ENCODE peak calls at places on chromosome 1, in four cellular contexts. G, M, R and T are unnamed samples.

GRCh38 chr1:154970631-154971340 is at the start of gene SHC1:
- DNase-seq in G (no peak), R (peak; percentile 68), M (peak; percentile 71), T (peak; percentile 93)

GRCh38 chr1:44135896-44136295 is 5.5 kb downstream of the KLF18 start:
- DNase-seq in R (no peak), M (no peak), G (no peak), T (no peak)

GRCh38 chr1:226325178-226325577 is 16.2 kb upstream of the LIN9 start:
- DNase-seq in G (no peak), R (no peak), M (no peak), T (no peak)

GRCh38 chr1:177948336-177948972 is 21.4 kb downstream of the SEC16B start:
- DNase-seq in R (peak; percentile 62), G (no peak), M (peak; percentile 38), T (peak; percentile 54)

GRCh38 chr1:236141447-236142357 is 637 bp upstream of the GPR137B start:
- DNase-seq in G (peak; percentile 64), M (no peak), R (no peak), T (no peak)

GRCh38 chr1:10378071-10378841 is 20.6 kb upstream of the PGD start:
- DNase-seq in R (no peak), G (no peak), M (no peak), T (no peak)

GRCh38 chr1:35264861-35265260 is 3.6 kb upstream of the ZMYM4 start:
- DNase-seq in M (peak; percentile 35), G (no peak), R (peak; percentile 43), T (no peak)

GRCh38 chr1:243325305-243325890 is 69.6 kb downstream of the SDCCAG8 start:
- DNase-seq in R (no peak), G (no peak), M (no peak), T (peak; percentile 50)

GRCh38 chr1:157512036-157512969 is 40.0 kb downstream of the FCRL5 start:
- DNase-seq in R (no peak), M (no peak), G (peak; percentile 62), T (no peak)

GRCh38 chr1:157272899-157273774 is 134.9 kb upstream of the ETV3 start:
- DNase-seq in G (no peak), M (no peak), R (no peak), T (no peak)

GRCh38 chr1:39378377-39378776 is 113.1 kb upstream of the BMP8A start:
- DNase-seq in M (no peak), R (peak; percentile 26), G (no peak), T (no peak)

GRCh38 chr1:22826630-22827580 is 116.3 kb downstream of the EPHB2 start:
- DNase-seq in M (peak; percentile 62), R (peak; percentile 66), G (no peak), T (no peak)

GRCh38 chr1:158249646-158250045 is 4.6 kb upstream of the CD1A start:
- DNase-seq in M (no peak), G (no peak), R (no peak), T (no peak)

GRCh38 chr1:236509647-236510401 is 14.0 kb upstream of the LGALS8 start:
- DNase-seq in G (no peak), R (no peak), M (no peak), T (no peak)

GRCh38 chr1:153353226-153353947 is 4.3 kb upstream of the S100A9 start:
- DNase-seq in R (no peak), G (no peak), M (no peak), T (peak; percentile 34)

GRCh38 chr1:95232646-95233320 is 1.2 kb upstream of the RWDD3 start:
- DNase-seq in R (peak; percentile 77), G (no peak), M (peak; percentile 75), T (no peak)

GRCh38 chr1:89822999-89823628 is 2.3 kb downstream of the LRRC8D start:
- DNase-seq in R (no peak), M (no peak), G (no peak), T (no peak)

GRCh38 chr1:241408170-241408569 is 51.2 kb upstream of the RGS7 start:
- DNase-seq in M (no peak), R (no peak), G (no peak), T (peak; percentile 43)

GRCh38 chr1:241275981-241276380 is 81.0 kb downstream of the RGS7 start:
- DNase-seq in M (no peak), R (no peak), G (no peak), T (no peak)

GRCh38 chr1:113783254-113784103 is 24.2 kb upstream of the PHTF1 start:
- DNase-seq in R (no peak), G (no peak), M (no peak), T (no peak)

GRCh38 chr1:117735045-117735992 is 129.5 kb downstream of the TENT5C start:
- DNase-seq in M (no peak), G (no peak), R (no peak), T (no peak)

GRCh38 chr1:11649624-11650330 is 4.5 kb downstream of the FBXO2 start:
- DNase-seq in M (no peak), R (no peak), G (no peak), T (no peak)

GRCh38 chr1:180269848-180270766 is 40.0 kb downstream of the LHX4 start:
- DNase-seq in M (peak; percentile 38), G (no peak), R (no peak), T (no peak)

GRCh38 chr1:208013210-208013609 is 102.3 kb upstream of the CD34 start:
- DNase-seq in M (no peak), R (no peak), G (no peak), T (peak; percentile 46)

GRCh38 chr1:177650947-177651346 is 318.9 kb downstream of the SEC16B start:
- DNase-seq in M (peak; percentile 21), R (peak; percentile 13), G (no peak), T (no peak)

GRCh38 chr1:215526147-215526845 is 40.8 kb upstream of the KCTD3 start:
- DNase-seq in M (no peak), G (peak; percentile 13), R (no peak), T (peak; percentile 49)

GRCh38 chr1:101914473-101915242 is 82.1 kb downstream of the OLFM3 start:
- DNase-seq in R (no peak), M (no peak), G (no peak), T (no peak)